ENCODE peak calls at places on chromosomes 5 and 9, in seven cellular contexts. Q, X, L, H, M, N and A are unnamed samples.

GRCh38 chr9:116191757-116192415 is 38.3 kb downstream of the PAPPA start:
- DNase-seq in M (peak; percentile 92), N (no peak), X (no peak), Q (no peak), H (peak; percentile 39), L (no peak), A (no peak)

GRCh38 chr9:82105729-82106128 is 117.2 kb downstream of the SPATA31D1 start:
- DNase-seq in N (no peak), H (no peak), M (no peak), Q (peak; percentile 38), X (no peak), L (no peak), A (no peak)

GRCh38 chr5:127963931-127964330 is 119.6 kb upstream of the SLC12A2 start:
- DNase-seq in Q (no peak), M (no peak), X (no peak), H (no peak), N (no peak), L (no peak), A (no peak)

GRCh38 chr5:74865799-74866652 is at the start of gene FAM169A:
- DNase-seq in L (peak; percentile 87), N (no peak), M (peak; percentile 76), H (peak; percentile 66), X (peak; percentile 57), Q (peak; percentile 43), A (no peak)

GRCh38 chr5:72063219-72063819 is 44.0 kb upstream of the MAP1B start:
- DNase-seq in N (no peak), M (no peak), X (peak; percentile 49), Q (no peak), L (no peak), H (peak; percentile 9), A (no peak)

GRCh38 chr5:110251366-110251765 is 475.1 kb downstream of the TMEM232 start:
- DNase-seq in M (no peak), X (no peak), N (no peak), L (no peak), Q (no peak), H (peak; percentile 5), A (no peak)

GRCh38 chr9:125646222-125647100 is 60.5 kb downstream of the MAPKAP1 start:
- DNase-seq in X (no peak), H (no peak), N (no peak), L (peak; percentile 45), Q (no peak), M (no peak), A (no peak)

GRCh38 chr9:134601764-134602163 is 39.8 kb upstream of the COL5A1 start:
- DNase-seq in L (no peak), N (no peak), M (no peak), Q (no peak), H (no peak), X (no peak), A (peak; percentile 2)

GRCh38 chr5:11311731-11312130 is 550.7 kb upstream of the DAP start:
- DNase-seq in M (no peak), Q (no peak), X (no peak), L (no peak), H (no peak), N (no peak), A (no peak)

GRCh38 chr9:120423812-120424211 is 156.2 kb downstream of the CDK5RAP2 start:
- DNase-seq in X (no peak), Q (no peak), N (no peak), M (no peak), H (peak; percentile 7), L (no peak), A (no peak)